ENCODE peak calls at places on chromosome 15, in four cellular contexts. One of them, this sample, is unnamed.

GRCh38 chr15:36392666-36393266 is 186.7 kb upstream of the CDIN1 start:
- DNase-seq in endothelial cell: no peak
- DNase-seq in WTC11: no peak
- DNase-seq in stimulated activated CD4-positive, alpha-beta T cell treated with anti-CD3 and anti-CD28 coated beads, Interleukin-4, amount 100 ng/mL, for 4 hours: no peak
- DNase-seq in this sample: no peak

GRCh38 chr15:34810455-34811146 is 15.3 kb upstream of the ACTC1 start:
- DNase-seq in endothelial cell: no peak
- DNase-seq in WTC11: no peak
- DNase-seq in stimulated activated CD4-positive, alpha-beta T cell treated with anti-CD3 and anti-CD28 coated beads, Interleukin-4, amount 100 ng/mL, for 4 hours: no peak
- DNase-seq in this sample: no peak

GRCh38 chr15:77048135-77048866 is 22.6 kb downstream of the TSPAN3 start:
- DNase-seq in endothelial cell: no peak
- DNase-seq in WTC11: no peak
- DNase-seq in stimulated activated CD4-positive, alpha-beta T cell treated with anti-CD3 and anti-CD28 coated beads, Interleukin-4, amount 100 ng/mL, for 4 hours: no peak
- DNase-seq in this sample: no peak

GRCh38 chr15:80780416-80781221 is 1.4 kb downstream of the CEMIP start:
- DNase-seq in endothelial cell: peak
- DNase-seq in WTC11: peak
- DNase-seq in stimulated activated CD4-positive, alpha-beta T cell treated with anti-CD3 and anti-CD28 coated beads, Interleukin-4, amount 100 ng/mL, for 4 hours: peak
- DNase-seq in this sample: peak

GRCh38 chr15:47802216-47802615 is 84.9 kb downstream of the SEMA6D start:
- DNase-seq in endothelial cell: no peak
- DNase-seq in WTC11: no peak
- DNase-seq in stimulated activated CD4-positive, alpha-beta T cell treated with anti-CD3 and anti-CD28 coated beads, Interleukin-4, amount 100 ng/mL, for 4 hours: no peak
- DNase-seq in this sample: no peak

GRCh38 chr15:68403161-68403941 is 28.6 kb downstream of the ITGA11 start:
- DNase-seq in endothelial cell: no peak
- DNase-seq in WTC11: no peak
- DNase-seq in stimulated activated CD4-positive, alpha-beta T cell treated with anti-CD3 and anti-CD28 coated beads, Interleukin-4, amount 100 ng/mL, for 4 hours: no peak
- DNase-seq in this sample: peak

GRCh38 chr15:55526559-55527036 is 18.6 kb upstream of the DNAAF4 start:
- DNase-seq in endothelial cell: no peak
- DNase-seq in WTC11: no peak
- DNase-seq in stimulated activated CD4-positive, alpha-beta T cell treated with anti-CD3 and anti-CD28 coated beads, Interleukin-4, amount 100 ng/mL, for 4 hours: no peak
- DNase-seq in this sample: peak

GRCh38 chr15:41115088-41115651 is 910 bp downstream of the INO80 start:
- DNase-seq in endothelial cell: peak
- DNase-seq in WTC11: no peak
- DNase-seq in stimulated activated CD4-positive, alpha-beta T cell treated with anti-CD3 and anti-CD28 coated beads, Interleukin-4, amount 100 ng/mL, for 4 hours: no peak
- DNase-seq in this sample: peak

This sample was measured in H9.